ENCODE peak calls at places on chromosome 6, in ten cellular contexts. R is RPMI7951; P is hepatocyte; J is EL; E is A549; B is GM12892; O is GM23248; I is activated naive CD4-positive, alpha-beta T cell; S is type B pancreatic cell; W is psoas muscle. C is an unnamed sample.

GRCh38 chr6:105993341-105993740 is 92.8 kb upstream of the PRDM1 start:
- DNase-seq in W (no peak), R (no peak), S (no peak), I (no peak), J (peak; percentile 36), O (no peak), E (no peak), P (peak; percentile 32), B (no peak), C (no peak)

GRCh38 chr6:81105998-81106397 is 646.5 kb downstream of the TENT5A start:
- DNase-seq in W (no peak), R (no peak), B (no peak), E (no peak), P (no peak), J (peak; percentile 8), I (no peak), S (no peak), O (peak; percentile 12), C (no peak)

GRCh38 chr6:88114838-88115237 is 51.3 kb downstream of the CNR1 start:
- DNase-seq in W (no peak), E (no peak), I (no peak), S (no peak), J (no peak), P (no peak), R (no peak), B (no peak), O (no peak), C (no peak)

GRCh38 chr6:26268659-26269402 is 96.2 kb upstream of the BTN3A2 start:
- DNase-seq in J (peak; percentile 80), I (no peak), B (no peak), W (no peak), E (no peak), O (peak; percentile 44), P (peak; percentile 68), R (peak; percentile 74), S (no peak), C (peak; percentile 74)

GRCh38 chr6:14772188-14772587 is 473.7 kb upstream of the JARID2 start:
- DNase-seq in S (no peak), O (no peak), P (no peak), I (no peak), W (no peak), J (no peak), B (no peak), R (no peak), E (peak; percentile 20), C (no peak)

GRCh38 chr6:17932362-17932852 is 55.0 kb downstream of the KIF13A start:
- DNase-seq in E (peak; percentile 52), W (no peak), J (peak; percentile 89), P (peak; percentile 48), O (peak; percentile 98), R (peak; percentile 58), I (no peak), B (no peak), S (no peak), C (no peak)

GRCh38 chr6:43723737-43724295 is 36.2 kb upstream of the MRPS18A start:
- DNase-seq in P (peak; percentile 89), B (peak; percentile 60), E (peak; percentile 74), W (peak; percentile 63), O (peak; percentile 68), I (peak; percentile 24), J (peak; percentile 64), S (no peak), R (peak; percentile 67), C (peak; percentile 86)

GRCh38 chr6:13614126-13614925 is 809 bp upstream of the NOL7 start:
- DNase-seq in W (peak; percentile 74), S (peak; percentile 77), R (peak; percentile 57), I (peak; percentile 49), B (no peak), O (peak; percentile 72), P (peak; percentile 69), E (no peak), J (peak; percentile 59), C (peak; percentile 10)

GRCh38 chr6:166656269-166657206 is 29.5 kb upstream of the RPS6KA2 start:
- DNase-seq in E (no peak), I (no peak), R (no peak), P (peak; percentile 15), B (no peak), W (no peak), S (no peak), O (peak; percentile 48), J (peak; percentile 46), C (no peak)

C was measured in H4.